ENCODE peak calls at places on chromosome 2, in eight cellular contexts. E is lower lobe of right lung, Z is endodermal cell, L is astrocyte of the cerebellum, D is mammary epithelial cell, T is mucosa of descending colon, A is psoas muscle, I is AG10803. R is an unnamed sample.

GRCh38 chr2:171810409-171810993 is 83.5 kb downstream of the SLC25A12 start:
- DNase-seq in Z (no peak), D (no peak), L (no peak), I (no peak), E (no peak), A (no peak), T (no peak), R (no peak)

GRCh38 chr2:68088950-68089349 is 26.1 kb upstream of the C1D start:
- DNase-seq in I (no peak), Z (no peak), D (no peak), L (no peak), A (no peak), T (no peak), E (no peak), R (no peak)

GRCh38 chr2:211351998-211352397 is 795.6 kb downstream of the CPS1 start:
- DNase-seq in A (no peak), E (no peak), L (no peak), Z (peak), I (no peak), T (no peak), D (peak), R (no peak)

GRCh38 chr2:241412144-241412543 is 56.1 kb downstream of the FARP2 start:
- DNase-seq in Z (no peak), I (peak), D (no peak), T (no peak), L (peak), A (no peak), E (no peak), R (peak)

GRCh38 chr2:48284624-48285212 is 245.2 kb upstream of the STON1 start:
- DNase-seq in L (no peak), I (no peak), T (no peak), E (no peak), Z (peak), D (no peak), A (no peak), R (no peak)

GRCh38 chr2:601806-602455 is 75.3 kb downstream of the TMEM18 start:
- DNase-seq in Z (peak), I (no peak), L (no peak), A (no peak), T (no peak), E (no peak), D (no peak), R (peak)

GRCh38 chr2:175275499-175275898 is 94.0 kb upstream of the ATP5MC3 start:
- DNase-seq in Z (no peak), A (no peak), E (no peak), L (no peak), I (no peak), T (no peak), D (no peak), R (no peak)

GRCh38 chr2:242020196-242021004 is 150.9 kb downstream of the RTP5 start:
- DNase-seq in I (peak), A (no peak), E (peak), Z (no peak), D (no peak), L (no peak), T (no peak), R (no peak)

GRCh38 chr2:96895709-96896651 is 26.1 kb upstream of the SEMA4C start:
- DNase-seq in E (no peak), A (no peak), I (no peak), T (no peak), D (peak), L (no peak), Z (peak), R (no peak)

GRCh38 chr2:19538411-19538963 is 180.1 kb upstream of the OSR1 start:
- DNase-seq in E (no peak), L (peak), D (peak), A (no peak), Z (no peak), T (no peak), I (peak), R (no peak)

GRCh38 chr2:48452108-48452507 is 77.8 kb upstream of the STON1 start:
- DNase-seq in D (no peak), T (no peak), E (no peak), A (no peak), L (no peak), I (no peak), Z (no peak), R (no peak)

GRCh38 chr2:40281021-40281940 is 170.6 kb downstream of the SLC8A1 start:
- DNase-seq in Z (no peak), T (no peak), A (no peak), D (peak), I (peak), L (peak), E (no peak), R (no peak)

GRCh38 chr2:64865073-64865830 is 123.9 kb upstream of the SLC1A4 start:
- DNase-seq in Z (peak), D (peak), A (peak), L (no peak), E (peak), I (peak), T (peak), R (peak)

GRCh38 chr2:112621792-112622527 is 23.8 kb upstream of the SLC20A1 start:
- DNase-seq in E (no peak), I (peak), D (peak), T (no peak), L (peak), Z (peak), A (no peak), R (no peak)

GRCh38 chr2:238985931-238986446 is 138.1 kb downstream of the TWIST2 start:
- DNase-seq in T (no peak), A (no peak), Z (peak), L (no peak), I (no peak), E (no peak), D (no peak), R (peak)

GRCh38 chr2:100106460-100106859 is 35.9 kb downstream of the AFF3 start:
- DNase-seq in D (no peak), I (no peak), Z (peak), T (no peak), L (no peak), E (no peak), A (no peak), R (peak)

GRCh38 chr2:86584164-86584913 is 21.1 kb upstream of the CHMP3 start:
- DNase-seq in D (peak), I (no peak), E (no peak), T (no peak), A (no peak), Z (no peak), L (no peak), R (no peak)

GRCh38 chr2:239289545-239289944 is 111.3 kb downstream of the HDAC4 start:
- DNase-seq in Z (no peak), A (no peak), D (no peak), L (no peak), T (peak), E (peak), I (no peak), R (no peak)

GRCh38 chr2:44671896-44672295 is 269.6 kb upstream of the SIX3 start:
- DNase-seq in A (no peak), T (no peak), L (no peak), Z (no peak), E (no peak), I (no peak), D (no peak), R (no peak)

GRCh38 chr2:44671276-44671675 is 270.2 kb upstream of the SIX3 start:
- DNase-seq in T (no peak), I (no peak), Z (no peak), D (no peak), A (no peak), E (no peak), L (no peak), R (no peak)

GRCh38 chr2:44672431-44672830 is 269.1 kb upstream of the SIX3 start:
- DNase-seq in Z (no peak), L (no peak), E (no peak), I (no peak), A (no peak), D (no peak), T (no peak), R (no peak)

GRCh38 chr2:44663471-44664073 is 277.9 kb upstream of the SIX3 start:
- DNase-seq in I (no peak), E (no peak), L (no peak), D (no peak), A (no peak), Z (no peak), T (no peak), R (no peak)

DNA sequence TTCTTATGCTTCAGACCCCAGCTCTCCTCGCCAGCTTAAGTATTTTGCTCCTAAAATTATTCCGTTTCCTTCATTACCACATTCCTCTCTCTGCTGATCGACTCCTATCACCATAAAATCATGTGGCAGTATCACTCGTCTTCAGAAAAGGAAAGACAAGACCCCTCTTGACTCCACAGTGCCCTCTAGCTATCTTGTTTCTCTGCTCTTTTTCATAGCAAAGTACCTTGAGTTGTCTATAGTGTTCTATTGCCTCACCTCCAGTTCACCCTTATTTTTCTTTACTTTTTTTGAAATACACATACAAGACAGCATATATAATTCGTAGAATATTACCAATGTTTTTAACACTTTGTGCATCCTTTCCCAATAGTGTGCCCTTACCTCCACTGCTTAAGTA is 273.2 kb upstream of the SIX3 start:
- DNase-seq in E (no peak), D (no peak), I (no peak), A (no peak), L (no peak), Z (no peak), T (no peak), R (no peak)
- TF ChIP-seq CTCF in E (no peak), D (no peak), I (peak), A (no peak), L (peak), Z (peak), T (no peak), R (peak)

GRCh38 chr2:121897335-121897970 is 142.0 kb downstream of the TSN start:
- DNase-seq in I (peak), E (no peak), D (peak), T (no peak), Z (peak), L (no peak), A (no peak), R (no peak)
- TF ChIP-seq CTCF in I (peak), E (no peak), D (peak), T (peak), Z (peak), L (peak), A (no peak), R (peak)

GRCh38 chr2:231732604-231733003 is 24.3 kb downstream of the PTMA start:
- DNase-seq in I (no peak), L (no peak), A (no peak), D (no peak), Z (peak), E (no peak), T (no peak), R (no peak)
- TF ChIP-seq CTCF in I (no peak), L (no peak), A (no peak), D (peak), Z (peak), E (no peak), T (no peak), R (no peak)

GRCh38 chr2:157777425-157777824 is 98.7 kb downstream of the ACVR1 start:
- DNase-seq in Z (peak), I (peak), T (no peak), A (peak), L (peak), D (peak), E (no peak), R (no peak)
- TF ChIP-seq CTCF in Z (peak), I (peak), T (peak), A (peak), L (peak), D (peak), E (peak), R (peak)

R was measured in osteocyte.